ENCODE peak calls at places on chromosome 3, in five cellular contexts. Z, Y, G, H and W are unnamed samples.

GRCh38 chr3:189735913-189736312 is 104.7 kb downstream of the TP63 start:
- DNase-seq in H (no peak), Y (no peak), Z (no peak), G (no peak), W (no peak)

GRCh38 chr3:58531956-58532355 is 5.0 kb downstream of the ACOX2 start:
- DNase-seq in Y (no peak), H (no peak), G (no peak), Z (no peak), W (no peak)

GRCh38 chr3:195802261-195802701 is 9.4 kb downstream of the MUC4 start:
- DNase-seq in Y (no peak), G (no peak), Z (no peak), H (peak; percentile 40), W (peak; percentile 69)

GRCh38 chr3:43621406-43621973 is 321 bp downstream of the ANO10 start:
- DNase-seq in Z (peak; percentile 4), H (no peak), G (no peak), Y (peak; percentile 13), W (no peak)

GRCh38 chr3:143306419-143306818 is 186.8 kb downstream of the CHST2 start:
- DNase-seq in G (peak; percentile 79), Y (no peak), H (no peak), Z (no peak), W (no peak)

GRCh38 chr3:183584914-183585280 is 29.4 kb upstream of the KLHL6 start:
- DNase-seq in G (no peak), Y (no peak), H (no peak), Z (no peak), W (no peak)

GRCh38 chr3:187741403-187742350 is 3.6 kb downstream of the BCL6 start:
- DNase-seq in G (peak; percentile 85), Y (peak; percentile 68), Z (peak; percentile 69), H (peak; percentile 15), W (peak; percentile 86)

GRCh38 chr3:192795021-192795420 is 67.7 kb upstream of the FGF12 start:
- DNase-seq in Y (no peak), Z (no peak), G (no peak), H (no peak), W (no peak)

GRCh38 chr3:188792788-188793187 is 379.0 kb upstream of the TPRG1 start:
- DNase-seq in G (no peak), Z (no peak), Y (no peak), H (no peak), W (no peak)

GRCh38 chr3:128503164-128503651 is 10.2 kb upstream of the GATA2 start:
- DNase-seq in Z (no peak), Y (no peak), G (no peak), H (no peak), W (no peak)

GRCh38 chr3:166011771-166012170 is 174.5 kb upstream of the BCHE start:
- DNase-seq in G (no peak), H (no peak), Z (no peak), Y (no peak), W (no peak)

GRCh38 chr3:180036678-180037455 is at the start of gene PEX5L:
- DNase-seq in H (peak; percentile 88), G (peak; percentile 1), Z (no peak), Y (peak; percentile 20), W (peak; percentile 49)

GRCh38 chr3:153269730-153270129 is 107.7 kb downstream of the RAP2B start:
- DNase-seq in H (no peak), Y (no peak), Z (no peak), G (no peak), W (no peak)

GRCh38 chr3:171828852-171829770 is 14.0 kb upstream of the TMEM212 start:
- DNase-seq in G (no peak), Z (no peak), H (no peak), Y (no peak), W (no peak)

GRCh38 chr3:69012836-69013255 is 638 bp downstream of the EOGT start:
- DNase-seq in G (peak; percentile 12), Z (no peak), H (no peak), Y (peak; percentile 67), W (no peak)

GRCh38 chr3:99842826-99843589 is 25.3 kb downstream of the CMSS1 start:
- DNase-seq in G (peak; percentile 72), Y (peak; percentile 45), Z (no peak), H (no peak), W (no peak)

GRCh38 chr3:123286308-123287023 is 84.7 kb downstream of the SEC22A start:
- DNase-seq in Z (no peak), G (peak; percentile 56), H (no peak), Y (peak; percentile 74), W (peak; percentile 70)

GRCh38 chr3:88988906-88989305 is 118.5 kb upstream of the EPHA3 start:
- DNase-seq in Z (no peak), H (no peak), Y (no peak), G (no peak), W (no peak)

GRCh38 chr3:165642761-165643432 is 194.3 kb downstream of the BCHE start:
- DNase-seq in Z (no peak), G (peak; percentile 99), Y (peak; percentile 54), H (no peak), W (no peak)

GRCh38 chr3:134485075-134485536 is 679 bp downstream of the ANAPC13 start:
- DNase-seq in G (peak; percentile 17), Y (no peak), H (peak; percentile 15), Z (no peak), W (peak; percentile 29)

GRCh38 chr3:115658337-115659181 is 35.2 kb downstream of the GAP43 start:
- DNase-seq in G (peak; percentile 72), Y (peak; percentile 61), Z (peak; percentile 74), H (peak; percentile 79), W (peak; percentile 76)

GRCh38 chr3:165839296-165840076 is 2.3 kb upstream of the BCHE start:
- DNase-seq in H (no peak), Z (no peak), G (peak; percentile 90), Y (no peak), W (no peak)

GRCh38 chr3:134336587-134336986 is 37.7 kb downstream of the AMOTL2 start:
- DNase-seq in H (no peak), Z (no peak), Y (peak; percentile 70), G (peak; percentile 84), W (no peak)

GRCh38 chr3:63351159-63352007 is 73.3 kb downstream of the SYNPR start:
- DNase-seq in Z (no peak), H (no peak), G (peak; percentile 73), Y (peak; percentile 36), W (no peak)

GRCh38 chr3:113354307-113354706 is 87.0 kb downstream of the CFAP44 start:
- DNase-seq in H (no peak), Z (no peak), G (peak; percentile 7), Y (no peak), W (no peak)

GRCh38 chr3:162161595-162161994 is 665.0 kb downstream of the OTOL1 start:
- DNase-seq in H (no peak), Z (no peak), Y (no peak), G (no peak), W (no peak)

GRCh38 chr3:141979050-141979671 is 102.7 kb downstream of the ATP1B3 start:
- DNase-seq in Z (no peak), Y (peak; percentile 20), G (peak; percentile 87), H (no peak), W (no peak)

GRCh38 chr3:195596648-195597628 is 13.2 kb upstream of the APOD start:
- DNase-seq in Y (no peak), H (no peak), Z (no peak), G (no peak), W (no peak)

GRCh38 chr3:11953350-11953749 is 50.8 kb upstream of the SYN2 start:
- DNase-seq in G (no peak), Z (no peak), Y (no peak), H (no peak), W (no peak)

GRCh38 chr3:189204467-189204866 is 32.7 kb downstream of the TPRG1 start:
- DNase-seq in Z (no peak), Y (no peak), G (no peak), H (no peak), W (no peak)

GRCh38 chr3:194906229-194906629 is 220.5 kb downstream of the FAM43A start:
- DNase-seq in H (no peak), Y (no peak), G (peak; percentile 64), Z (no peak), W (no peak)

GRCh38 chr3:183073839-183074615 is 25.3 kb downstream of the MCCC1 start:
- DNase-seq in Y (no peak), Z (no peak), G (no peak), H (no peak), W (no peak)

GRCh38 chr3:193962986-193963683 is 172.8 kb upstream of the HES1 start:
- DNase-seq in Y (no peak), G (no peak), H (no peak), Z (no peak), W (no peak)

GRCh38 chr3:194757629-194758028 is 71.9 kb downstream of the FAM43A start:
- DNase-seq in Z (no peak), G (no peak), Y (no peak), H (no peak), W (no peak)

GRCh38 chr3:50211930-50212329 is 6.9 kb downstream of the SLC38A3 start:
- DNase-seq in G (peak; percentile 84), Z (no peak), Y (peak; percentile 63), H (no peak), W (no peak)

GRCh38 chr3:32177702-32178198 is 60.7 kb upstream of the CMTM8 start:
- DNase-seq in Y (peak; percentile 69), H (peak; percentile 10), G (peak; percentile 82), Z (peak; percentile 19), W (peak; percentile 68)

GRCh38 chr3:157533298-157533870 is 30.2 kb upstream of the VEPH1 start:
- DNase-seq in G (peak; percentile 53), Z (no peak), H (no peak), Y (peak; percentile 18), W (no peak)